ENCODE peak calls at places on chromosome 18, in ten cellular contexts. One of them, this sample, is unnamed. For H3K79me2, the result is how much of the 10 kb centered on the place peaks cover.

GRCh38 chr18:42025974-42026625 is 71.1 kb downstream of the PIK3C3 start:
- DNase-seq in MM.1S: peak
- DNase-seq in endothelial cell of umbilical vein: no peak
- DNase-seq in Karpas-422: no peak
- DNase-seq in K562: no peak
- DNase-seq in HCT116: no peak
- DNase-seq in astrocyte: no peak
- DNase-seq in hepatocyte: no peak
- DNase-seq in HepG2: no peak
- DNase-seq in GM23338: no peak
- DNase-seq in this sample: no peak

GRCh38 chr18:24827500-24827899 is 367.1 kb downstream of the HRH4 start:
- DNase-seq in MM.1S: no peak
- DNase-seq in endothelial cell of umbilical vein: no peak
- DNase-seq in Karpas-422: no peak
- DNase-seq in K562: no peak
- DNase-seq in HCT116: no peak
- DNase-seq in astrocyte: no peak
- DNase-seq in hepatocyte: no peak
- DNase-seq in HepG2: no peak
- DNase-seq in GM23338: no peak
- DNase-seq in this sample: peak

GRCh38 chr18:56043691-56044090 is 455.7 kb upstream of the TCF4 start:
- DNase-seq in MM.1S: no peak
- DNase-seq in endothelial cell of umbilical vein: peak
- DNase-seq in Karpas-422: no peak
- DNase-seq in K562: no peak
- DNase-seq in HCT116: no peak
- DNase-seq in astrocyte: peak
- DNase-seq in hepatocyte: no peak
- DNase-seq in HepG2: no peak
- DNase-seq in GM23338: peak
- DNase-seq in this sample: no peak

GRCh38 chr18:65725421-65726050 is 25.3 kb upstream of the CDH7 start:
- DNase-seq in MM.1S: peak
- DNase-seq in endothelial cell of umbilical vein: no peak
- DNase-seq in Karpas-422: no peak
- DNase-seq in K562: peak
- DNase-seq in HCT116: no peak
- DNase-seq in astrocyte: no peak
- DNase-seq in hepatocyte: peak
- DNase-seq in HepG2: peak
- DNase-seq in GM23338: peak
- DNase-seq in this sample: no peak

GRCh38 chr18:44839239-44839666 is 158.6 kb downstream of the SETBP1 start:
- DNase-seq in MM.1S: peak
- DNase-seq in endothelial cell of umbilical vein: peak
- DNase-seq in Karpas-422: peak
- DNase-seq in K562: peak
- DNase-seq in HCT116: no peak
- DNase-seq in astrocyte: peak
- DNase-seq in hepatocyte: peak
- DNase-seq in HepG2: no peak
- DNase-seq in GM23338: peak
- DNase-seq in this sample: peak

GRCh38 chr18:12657048-12657848 is 659 bp downstream of the SPIRE1 start:
- DNase-seq in MM.1S: peak
- DNase-seq in endothelial cell of umbilical vein: peak
- DNase-seq in Karpas-422: peak
- DNase-seq in K562: peak
- DNase-seq in HCT116: no peak
- DNase-seq in astrocyte: peak
- DNase-seq in hepatocyte: peak
- DNase-seq in HepG2: no peak
- DNase-seq in GM23338: peak
- DNase-seq in this sample: peak

GRCh38 chr18:43303376-43303775 is 26.1 kb upstream of the SYT4 start:
- DNase-seq in MM.1S: no peak
- DNase-seq in endothelial cell of umbilical vein: no peak
- DNase-seq in Karpas-422: no peak
- DNase-seq in K562: no peak
- DNase-seq in HCT116: no peak
- DNase-seq in astrocyte: no peak
- DNase-seq in hepatocyte: no peak
- DNase-seq in HepG2: no peak
- DNase-seq in GM23338: no peak
- DNase-seq in this sample: no peak

GRCh38 chr18:57784816-57785144 is 18.3 kb downstream of the ATP8B1 start:
- DNase-seq in MM.1S: no peak
- DNase-seq in endothelial cell of umbilical vein: no peak
- DNase-seq in Karpas-422: no peak
- DNase-seq in K562: no peak
- DNase-seq in HCT116: no peak
- DNase-seq in astrocyte: no peak
- DNase-seq in hepatocyte: no peak
- DNase-seq in HepG2: no peak
- DNase-seq in GM23338: no peak
- DNase-seq in this sample: no peak

GRCh38 chr18:11565716-11566115 is 43.7 kb upstream of the SLC35G4 start:
- DNase-seq in MM.1S: no peak
- DNase-seq in endothelial cell of umbilical vein: no peak
- DNase-seq in Karpas-422: peak
- DNase-seq in K562: no peak
- DNase-seq in HCT116: no peak
- DNase-seq in astrocyte: no peak
- DNase-seq in hepatocyte: no peak
- DNase-seq in HepG2: no peak
- DNase-seq in GM23338: no peak
- DNase-seq in this sample: no peak

GRCh38 chr18:48781990-48782368 is 168.8 kb downstream of the SMAD7 start:
- DNase-seq in MM.1S: no peak
- DNase-seq in endothelial cell of umbilical vein: no peak
- DNase-seq in Karpas-422: no peak
- DNase-seq in K562: no peak
- DNase-seq in HCT116: no peak
- DNase-seq in astrocyte: no peak
- DNase-seq in hepatocyte: peak
- DNase-seq in HepG2: peak
- DNase-seq in GM23338: no peak
- DNase-seq in this sample: peak
- H3K4me2 ChIP-seq in MM.1S: no peak
- H3K4me2 ChIP-seq in endothelial cell of umbilical vein: peak
- H3K4me2 ChIP-seq in Karpas-422: no peak
- H3K4me2 ChIP-seq in K562: peak
- H3K4me2 ChIP-seq in HCT116: no peak
- H3K4me2 ChIP-seq in astrocyte: peak
- H3K4me2 ChIP-seq in hepatocyte: peak
- H3K4me2 ChIP-seq in HepG2: peak
- H3K4me2 ChIP-seq in GM23338: no peak
- H3K4me2 ChIP-seq in this sample: peak

GRCh38 chr18:8623549-8624106 is 14.4 kb downstream of the RAB12 start:
- DNase-seq in MM.1S: peak
- DNase-seq in endothelial cell of umbilical vein: no peak
- DNase-seq in Karpas-422: no peak
- DNase-seq in K562: no peak
- DNase-seq in HCT116: no peak
- DNase-seq in astrocyte: no peak
- DNase-seq in hepatocyte: no peak
- DNase-seq in HepG2: no peak
- DNase-seq in GM23338: no peak
- DNase-seq in this sample: no peak

GRCh38 chr18:8625693-8626092 is 16.5 kb downstream of the RAB12 start:
- DNase-seq in MM.1S: no peak
- DNase-seq in endothelial cell of umbilical vein: no peak
- DNase-seq in Karpas-422: no peak
- DNase-seq in K562: no peak
- DNase-seq in HCT116: no peak
- DNase-seq in astrocyte: no peak
- DNase-seq in hepatocyte: no peak
- DNase-seq in HepG2: no peak
- DNase-seq in GM23338: no peak
- DNase-seq in this sample: no peak

GRCh38 chr18:8627107-8627472 is 17.9 kb downstream of the RAB12 start:
- DNase-seq in MM.1S: no peak
- DNase-seq in endothelial cell of umbilical vein: no peak
- DNase-seq in Karpas-422: no peak
- DNase-seq in K562: no peak
- DNase-seq in HCT116: no peak
- DNase-seq in astrocyte: no peak
- DNase-seq in hepatocyte: no peak
- DNase-seq in HepG2: no peak
- DNase-seq in GM23338: no peak
- DNase-seq in this sample: no peak

GRCh38 chr18:8627540-8627939 is 18.3 kb downstream of the RAB12 start:
- DNase-seq in MM.1S: no peak
- DNase-seq in endothelial cell of umbilical vein: no peak
- DNase-seq in Karpas-422: no peak
- DNase-seq in K562: no peak
- DNase-seq in HCT116: no peak
- DNase-seq in astrocyte: no peak
- DNase-seq in hepatocyte: no peak
- DNase-seq in HepG2: peak
- DNase-seq in GM23338: no peak
- DNase-seq in this sample: no peak

GRCh38 chr18:8626414-8627106 is 17.3 kb downstream of the RAB12 start:
- DNase-seq in MM.1S: no peak
- DNase-seq in endothelial cell of umbilical vein: peak
- DNase-seq in Karpas-422: no peak
- DNase-seq in K562: no peak
- DNase-seq in HCT116: no peak
- DNase-seq in astrocyte: no peak
- DNase-seq in hepatocyte: no peak
- DNase-seq in HepG2: peak
- DNase-seq in GM23338: no peak
- DNase-seq in this sample: no peak
- H3K79me2 ChIP-seq in MM.1S: half or more
- H3K79me2 ChIP-seq in endothelial cell of umbilical vein: half or more
- H3K79me2 ChIP-seq in Karpas-422: half or more
- H3K79me2 ChIP-seq in K562: under half
- H3K79me2 ChIP-seq in HCT116: half or more
- H3K79me2 ChIP-seq in astrocyte: half or more
- H3K79me2 ChIP-seq in hepatocyte: half or more
- H3K79me2 ChIP-seq in HepG2: under half
- H3K79me2 ChIP-seq in GM23338: half or more
- H3K79me2 ChIP-seq in this sample: half or more

GRCh38 chr18:75221397-75221796 is 10.8 kb downstream of the TSHZ1 start:
- DNase-seq in MM.1S: no peak
- DNase-seq in endothelial cell of umbilical vein: no peak
- DNase-seq in Karpas-422: no peak
- DNase-seq in K562: no peak
- DNase-seq in HCT116: no peak
- DNase-seq in astrocyte: no peak
- DNase-seq in hepatocyte: no peak
- DNase-seq in HepG2: no peak
- DNase-seq in GM23338: no peak
- DNase-seq in this sample: peak
- H3K4me2 ChIP-seq in MM.1S: no peak
- H3K4me2 ChIP-seq in endothelial cell of umbilical vein: peak
- H3K4me2 ChIP-seq in Karpas-422: no peak
- H3K4me2 ChIP-seq in K562: no peak
- H3K4me2 ChIP-seq in HCT116: no peak
- H3K4me2 ChIP-seq in astrocyte: peak
- H3K4me2 ChIP-seq in hepatocyte: no peak
- H3K4me2 ChIP-seq in HepG2: no peak
- H3K4me2 ChIP-seq in GM23338: no peak
- H3K4me2 ChIP-seq in this sample: peak

GRCh38 chr18:76475450-76476203 is 19.4 kb downstream of the ZNF516 start:
- DNase-seq in MM.1S: no peak
- DNase-seq in endothelial cell of umbilical vein: no peak
- DNase-seq in Karpas-422: no peak
- DNase-seq in K562: no peak
- DNase-seq in HCT116: no peak
- DNase-seq in astrocyte: no peak
- DNase-seq in hepatocyte: no peak
- DNase-seq in HepG2: no peak
- DNase-seq in GM23338: no peak
- DNase-seq in this sample: no peak
- H3K79me2 ChIP-seq in MM.1S: under half
- H3K79me2 ChIP-seq in endothelial cell of umbilical vein: under half
- H3K79me2 ChIP-seq in Karpas-422: half or more
- H3K79me2 ChIP-seq in K562: under half
- H3K79me2 ChIP-seq in HCT116: under half
- H3K79me2 ChIP-seq in astrocyte: half or more
- H3K79me2 ChIP-seq in hepatocyte: half or more
- H3K79me2 ChIP-seq in HepG2: half or more
- H3K79me2 ChIP-seq in GM23338: under half
- H3K79me2 ChIP-seq in this sample: half or more

GRCh38 chr18:28059861-28060260 is 117.1 kb downstream of the CDH2 start:
- DNase-seq in MM.1S: no peak
- DNase-seq in endothelial cell of umbilical vein: no peak
- DNase-seq in Karpas-422: no peak
- DNase-seq in K562: no peak
- DNase-seq in HCT116: no peak
- DNase-seq in astrocyte: peak
- DNase-seq in hepatocyte: no peak
- DNase-seq in HepG2: no peak
- DNase-seq in GM23338: no peak
- DNase-seq in this sample: peak

GRCh38 chr18:28065793-28066186 is 111.1 kb downstream of the CDH2 start:
- DNase-seq in MM.1S: no peak
- DNase-seq in endothelial cell of umbilical vein: no peak
- DNase-seq in Karpas-422: no peak
- DNase-seq in K562: no peak
- DNase-seq in HCT116: no peak
- DNase-seq in astrocyte: no peak
- DNase-seq in hepatocyte: no peak
- DNase-seq in HepG2: no peak
- DNase-seq in GM23338: no peak
- DNase-seq in this sample: peak

GRCh38 chr18:28065031-28065792 is 111.7 kb downstream of the CDH2 start:
- DNase-seq in MM.1S: no peak
- DNase-seq in endothelial cell of umbilical vein: peak
- DNase-seq in Karpas-422: no peak
- DNase-seq in K562: no peak
- DNase-seq in HCT116: no peak
- DNase-seq in astrocyte: peak
- DNase-seq in hepatocyte: peak
- DNase-seq in HepG2: peak
- DNase-seq in GM23338: no peak
- DNase-seq in this sample: peak

GRCh38 chr18:28062446-28062845 is 114.5 kb downstream of the CDH2 start:
- DNase-seq in MM.1S: no peak
- DNase-seq in endothelial cell of umbilical vein: no peak
- DNase-seq in Karpas-422: no peak
- DNase-seq in K562: no peak
- DNase-seq in HCT116: no peak
- DNase-seq in astrocyte: peak
- DNase-seq in hepatocyte: no peak
- DNase-seq in HepG2: no peak
- DNase-seq in GM23338: no peak
- DNase-seq in this sample: peak

DNA sequence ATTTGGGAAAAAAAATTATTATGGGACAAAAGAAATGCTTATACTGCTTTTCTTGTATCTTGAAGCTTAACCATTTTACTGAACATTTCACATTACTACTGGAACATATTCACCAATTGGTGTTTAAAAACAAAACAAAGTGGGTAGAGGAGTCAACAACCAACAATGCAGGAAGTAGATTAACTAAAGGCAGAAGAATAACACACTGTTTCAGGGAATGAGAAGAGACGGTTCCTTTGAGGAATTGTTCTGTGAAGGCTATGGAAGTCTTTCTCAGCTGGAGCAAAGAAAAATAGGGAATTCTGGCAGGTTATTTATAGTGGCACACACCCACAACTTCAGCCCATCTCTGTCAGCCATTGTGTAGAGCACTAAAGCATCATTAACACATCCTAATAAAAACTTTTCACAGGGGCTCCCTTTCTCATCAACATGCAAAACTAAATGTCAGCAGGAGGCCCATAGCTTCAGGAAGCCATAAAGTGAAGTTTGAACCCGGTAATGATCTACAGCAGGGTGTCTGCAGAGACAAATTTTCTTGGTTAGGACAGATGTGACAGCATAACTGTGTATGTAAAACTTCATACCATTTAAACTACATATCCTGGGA is 113.6 kb downstream of the CDH2 start:
- DNase-seq in MM.1S: no peak
- DNase-seq in endothelial cell of umbilical vein: peak
- DNase-seq in Karpas-422: no peak
- DNase-seq in K562: no peak
- DNase-seq in HCT116: no peak
- DNase-seq in astrocyte: peak
- DNase-seq in hepatocyte: no peak
- DNase-seq in HepG2: no peak
- DNase-seq in GM23338: no peak
- DNase-seq in this sample: peak
- H3K4me2 ChIP-seq in MM.1S: no peak
- H3K4me2 ChIP-seq in endothelial cell of umbilical vein: no peak
- H3K4me2 ChIP-seq in Karpas-422: no peak
- H3K4me2 ChIP-seq in K562: no peak
- H3K4me2 ChIP-seq in HCT116: no peak
- H3K4me2 ChIP-seq in astrocyte: peak
- H3K4me2 ChIP-seq in hepatocyte: no peak
- H3K4me2 ChIP-seq in HepG2: no peak
- H3K4me2 ChIP-seq in GM23338: peak
- H3K4me2 ChIP-seq in this sample: peak

This sample was measured in GM23248.